ENCODE peak calls at places on chromosomes 3 and 15, in ten cellular contexts. One of them, this sample, is unnamed.

GRCh38 chr3:50155891-50156290 is 767 bp downstream of the SEMA3F start:
- DNase-seq in ovary: no peak
- DNase-seq in suprapubic skin: no peak
- DNase-seq in A549: no peak
- DNase-seq in stomach: no peak
- DNase-seq in H1: peak
- DNase-seq in IMR-90: no peak
- DNase-seq in tibial nerve: no peak
- DNase-seq in heart left ventricle: no peak
- DNase-seq in uterus: no peak
- DNase-seq in this sample: no peak

GRCh38 chr15:69390575-69390974 is 23.6 kb upstream of the KIF23 start:
- DNase-seq in ovary: no peak
- DNase-seq in suprapubic skin: no peak
- DNase-seq in A549: no peak
- DNase-seq in stomach: no peak
- DNase-seq in H1: no peak
- DNase-seq in IMR-90: peak
- DNase-seq in tibial nerve: no peak
- DNase-seq in heart left ventricle: no peak
- DNase-seq in uterus: no peak
- DNase-seq in this sample: no peak

GRCh38 chr15:21262851-21263400 is 177.4 kb downstream of the POTEB3 start:
- DNase-seq in ovary: no peak
- DNase-seq in suprapubic skin: no peak
- DNase-seq in A549: peak
- DNase-seq in stomach: no peak
- DNase-seq in H1: no peak
- DNase-seq in IMR-90: no peak
- DNase-seq in tibial nerve: no peak
- DNase-seq in heart left ventricle: no peak
- DNase-seq in uterus: no peak
- DNase-seq in this sample: no peak

GRCh38 chr3:169871129-169871886 is 1.6 kb upstream of the LRRC31 start:
- DNase-seq in ovary: no peak
- DNase-seq in suprapubic skin: no peak
- DNase-seq in A549: no peak
- DNase-seq in stomach: peak
- DNase-seq in H1: no peak
- DNase-seq in IMR-90: no peak
- DNase-seq in tibial nerve: no peak
- DNase-seq in heart left ventricle: no peak
- DNase-seq in uterus: no peak
- DNase-seq in this sample: no peak

GRCh38 chr3:109275702-109276293 is 40.5 kb downstream of the DPPA2 start:
- DNase-seq in ovary: no peak
- DNase-seq in suprapubic skin: no peak
- DNase-seq in A549: peak
- DNase-seq in stomach: peak
- DNase-seq in H1: peak
- DNase-seq in IMR-90: peak
- DNase-seq in tibial nerve: no peak
- DNase-seq in heart left ventricle: no peak
- DNase-seq in uterus: no peak
- DNase-seq in this sample: no peak

GRCh38 chr3:99396651-99397050 is 241.7 kb upstream of the COL8A1 start:
- DNase-seq in ovary: no peak
- DNase-seq in suprapubic skin: no peak
- DNase-seq in A549: no peak
- DNase-seq in stomach: no peak
- DNase-seq in H1: no peak
- DNase-seq in IMR-90: no peak
- DNase-seq in tibial nerve: no peak
- DNase-seq in heart left ventricle: no peak
- DNase-seq in uterus: no peak
- DNase-seq in this sample: no peak

GRCh38 chr3:150394606-150395005 is 13.5 kb upstream of the TSC22D2 start:
- DNase-seq in ovary: no peak
- DNase-seq in suprapubic skin: no peak
- DNase-seq in A549: no peak
- DNase-seq in stomach: no peak
- DNase-seq in H1: no peak
- DNase-seq in IMR-90: no peak
- DNase-seq in tibial nerve: no peak
- DNase-seq in heart left ventricle: no peak
- DNase-seq in uterus: no peak
- DNase-seq in this sample: no peak

GRCh38 chr3:124772081-124772831 is 42.0 kb downstream of the UMPS start:
- DNase-seq in ovary: no peak
- DNase-seq in suprapubic skin: no peak
- DNase-seq in A549: peak
- DNase-seq in stomach: no peak
- DNase-seq in H1: no peak
- DNase-seq in IMR-90: peak
- DNase-seq in tibial nerve: no peak
- DNase-seq in heart left ventricle: peak
- DNase-seq in uterus: peak
- DNase-seq in this sample: no peak

GRCh38 chr15:65059369-65059750 is 8.4 kb downstream of the RASL12 start:
- DNase-seq in ovary: no peak
- DNase-seq in suprapubic skin: peak
- DNase-seq in A549: no peak
- DNase-seq in stomach: no peak
- DNase-seq in H1: no peak
- DNase-seq in IMR-90: no peak
- DNase-seq in tibial nerve: no peak
- DNase-seq in heart left ventricle: no peak
- DNase-seq in uterus: no peak
- DNase-seq in this sample: no peak

GRCh38 chr15:65060641-65061397 is 7.0 kb downstream of the RASL12 start:
- DNase-seq in ovary: no peak
- DNase-seq in suprapubic skin: peak
- DNase-seq in A549: no peak
- DNase-seq in stomach: no peak
- DNase-seq in H1: no peak
- DNase-seq in IMR-90: no peak
- DNase-seq in tibial nerve: peak
- DNase-seq in heart left ventricle: no peak
- DNase-seq in uterus: no peak
- DNase-seq in this sample: no peak

GRCh38 chr15:65059931-65060596 is 7.7 kb downstream of the RASL12 start:
- DNase-seq in ovary: no peak
- DNase-seq in suprapubic skin: peak
- DNase-seq in A549: no peak
- DNase-seq in stomach: no peak
- DNase-seq in H1: no peak
- DNase-seq in IMR-90: no peak
- DNase-seq in tibial nerve: no peak
- DNase-seq in heart left ventricle: no peak
- DNase-seq in uterus: no peak
- DNase-seq in this sample: no peak

GRCh38 chr15:65062726-65063125 is 5.1 kb downstream of the RASL12 start:
- DNase-seq in ovary: no peak
- DNase-seq in suprapubic skin: no peak
- DNase-seq in A549: no peak
- DNase-seq in stomach: no peak
- DNase-seq in H1: no peak
- DNase-seq in IMR-90: no peak
- DNase-seq in tibial nerve: no peak
- DNase-seq in heart left ventricle: no peak
- DNase-seq in uterus: no peak
- DNase-seq in this sample: no peak

GRCh38 chr15:65062061-65062460 is 5.7 kb downstream of the RASL12 start:
- DNase-seq in ovary: no peak
- DNase-seq in suprapubic skin: peak
- DNase-seq in A549: no peak
- DNase-seq in stomach: no peak
- DNase-seq in H1: no peak
- DNase-seq in IMR-90: no peak
- DNase-seq in tibial nerve: no peak
- DNase-seq in heart left ventricle: no peak
- DNase-seq in uterus: no peak
- DNase-seq in this sample: no peak
- H3K27ac ChIP-seq in ovary: no peak
- H3K27ac ChIP-seq in suprapubic skin: no peak
- H3K27ac ChIP-seq in A549: no peak
- H3K27ac ChIP-seq in stomach: no peak
- H3K27ac ChIP-seq in H1: no peak
- H3K27ac ChIP-seq in IMR-90: no peak
- H3K27ac ChIP-seq in tibial nerve: peak
- H3K27ac ChIP-seq in heart left ventricle: no peak
- H3K27ac ChIP-seq in uterus: peak
- H3K27ac ChIP-seq in this sample: peak

GRCh38 chr15:31360158-31360561 is 33.5 kb downstream of the KLF13 start:
- DNase-seq in ovary: no peak
- DNase-seq in suprapubic skin: no peak
- DNase-seq in A549: no peak
- DNase-seq in stomach: no peak
- DNase-seq in H1: no peak
- DNase-seq in IMR-90: no peak
- DNase-seq in tibial nerve: no peak
- DNase-seq in heart left ventricle: no peak
- DNase-seq in uterus: no peak
- DNase-seq in this sample: no peak

GRCh38 chr15:31362121-31362520 is 35.5 kb downstream of the KLF13 start:
- DNase-seq in ovary: no peak
- DNase-seq in suprapubic skin: no peak
- DNase-seq in A549: no peak
- DNase-seq in stomach: no peak
- DNase-seq in H1: no peak
- DNase-seq in IMR-90: no peak
- DNase-seq in tibial nerve: no peak
- DNase-seq in heart left ventricle: no peak
- DNase-seq in uterus: no peak
- DNase-seq in this sample: no peak

GRCh38 chr15:31359722-31360111 is 33.1 kb downstream of the KLF13 start:
- DNase-seq in ovary: no peak
- DNase-seq in suprapubic skin: no peak
- DNase-seq in A549: no peak
- DNase-seq in stomach: no peak
- DNase-seq in H1: no peak
- DNase-seq in IMR-90: no peak
- DNase-seq in tibial nerve: no peak
- DNase-seq in heart left ventricle: no peak
- DNase-seq in uterus: no peak
- DNase-seq in this sample: no peak

GRCh38 chr15:31361764-31362120 is 35.1 kb downstream of the KLF13 start:
- DNase-seq in ovary: no peak
- DNase-seq in suprapubic skin: no peak
- DNase-seq in A549: peak
- DNase-seq in stomach: no peak
- DNase-seq in H1: no peak
- DNase-seq in IMR-90: no peak
- DNase-seq in tibial nerve: no peak
- DNase-seq in heart left ventricle: no peak
- DNase-seq in uterus: no peak
- DNase-seq in this sample: no peak

DNA sequence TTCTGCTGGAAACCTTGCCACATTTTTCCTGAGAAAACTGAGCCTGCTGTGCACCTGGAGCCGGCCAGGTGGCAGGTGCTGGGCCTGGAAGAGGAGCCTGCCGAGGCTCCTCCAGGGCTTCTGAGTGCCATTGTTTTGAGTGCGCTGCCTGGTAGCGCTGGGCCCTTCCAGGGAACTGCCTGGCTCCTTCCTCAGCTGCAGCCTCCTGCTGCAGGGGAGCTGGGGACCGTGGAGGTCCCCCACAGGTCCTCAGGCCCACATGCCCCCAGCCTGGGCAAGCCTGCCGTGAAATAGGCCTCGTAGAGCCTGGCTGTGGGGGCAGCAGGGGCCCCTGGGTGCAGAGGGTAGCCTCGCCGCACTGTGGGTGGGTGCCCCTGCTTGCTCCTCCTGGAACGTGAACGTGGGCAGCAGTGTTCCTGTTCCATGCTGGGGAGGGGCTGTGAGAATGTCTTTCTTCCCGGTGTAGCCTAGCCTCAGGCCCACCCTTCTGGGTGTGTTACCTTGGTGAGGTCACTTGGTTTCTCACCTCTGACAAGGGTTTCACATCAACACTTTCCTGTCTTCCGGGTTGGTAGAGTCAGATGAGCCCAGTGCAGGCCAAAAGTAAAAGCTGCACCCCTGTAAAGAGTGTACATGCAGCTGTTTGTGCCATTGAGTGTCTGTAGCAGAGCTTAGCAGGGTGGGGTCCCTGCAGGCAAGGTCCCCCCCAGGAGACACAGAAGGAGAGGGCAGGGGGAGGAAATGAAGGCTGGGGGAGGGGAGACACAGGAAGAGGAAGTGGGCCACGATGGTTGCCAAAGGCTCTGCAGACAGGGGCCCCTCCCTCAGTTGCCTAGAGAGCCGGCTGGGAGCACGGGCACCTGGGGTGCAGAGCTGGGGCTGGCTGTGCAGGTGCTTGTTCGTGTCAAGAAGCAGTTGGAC is 34.5 kb downstream of the KLF13 start:
- DNase-seq in ovary: no peak
- DNase-seq in suprapubic skin: peak
- DNase-seq in A549: no peak
- DNase-seq in stomach: peak
- DNase-seq in H1: no peak
- DNase-seq in IMR-90: no peak
- DNase-seq in tibial nerve: no peak
- DNase-seq in heart left ventricle: peak
- DNase-seq in uterus: no peak
- DNase-seq in this sample: peak
- TF ChIP-seq POLR2A in ovary: no peak
- TF ChIP-seq POLR2A in suprapubic skin: no peak
- TF ChIP-seq POLR2A in A549: no peak
- TF ChIP-seq POLR2A in stomach: no peak
- TF ChIP-seq POLR2A in H1: no peak
- TF ChIP-seq POLR2A in IMR-90: no peak
- TF ChIP-seq POLR2A in tibial nerve: no peak
- TF ChIP-seq POLR2A in heart left ventricle: no peak
- TF ChIP-seq POLR2A in uterus: no peak
- TF ChIP-seq POLR2A in this sample: peak

GRCh38 chr3:102473648-102474047 is 38.8 kb downstream of the ZPLD1 start:
- DNase-seq in ovary: no peak
- DNase-seq in suprapubic skin: no peak
- DNase-seq in A549: no peak
- DNase-seq in stomach: no peak
- DNase-seq in H1: no peak
- DNase-seq in IMR-90: no peak
- DNase-seq in tibial nerve: no peak
- DNase-seq in heart left ventricle: no peak
- DNase-seq in uterus: no peak
- DNase-seq in this sample: no peak

GRCh38 chr3:102466001-102466400 is 31.2 kb downstream of the ZPLD1 start:
- DNase-seq in ovary: no peak
- DNase-seq in suprapubic skin: no peak
- DNase-seq in A549: no peak
- DNase-seq in stomach: no peak
- DNase-seq in H1: no peak
- DNase-seq in IMR-90: no peak
- DNase-seq in tibial nerve: no peak
- DNase-seq in heart left ventricle: no peak
- DNase-seq in uterus: no peak
- DNase-seq in this sample: no peak

GRCh38 chr3:102474207-102474606 is 39.4 kb downstream of the ZPLD1 start:
- DNase-seq in ovary: no peak
- DNase-seq in suprapubic skin: no peak
- DNase-seq in A549: no peak
- DNase-seq in stomach: no peak
- DNase-seq in H1: no peak
- DNase-seq in IMR-90: no peak
- DNase-seq in tibial nerve: no peak
- DNase-seq in heart left ventricle: no peak
- DNase-seq in uterus: no peak
- DNase-seq in this sample: no peak

GRCh38 chr3:102471491-102471890 is 36.7 kb downstream of the ZPLD1 start:
- DNase-seq in ovary: no peak
- DNase-seq in suprapubic skin: no peak
- DNase-seq in A549: no peak
- DNase-seq in stomach: no peak
- DNase-seq in H1: no peak
- DNase-seq in IMR-90: no peak
- DNase-seq in tibial nerve: no peak
- DNase-seq in heart left ventricle: no peak
- DNase-seq in uterus: no peak
- DNase-seq in this sample: no peak

DNA sequence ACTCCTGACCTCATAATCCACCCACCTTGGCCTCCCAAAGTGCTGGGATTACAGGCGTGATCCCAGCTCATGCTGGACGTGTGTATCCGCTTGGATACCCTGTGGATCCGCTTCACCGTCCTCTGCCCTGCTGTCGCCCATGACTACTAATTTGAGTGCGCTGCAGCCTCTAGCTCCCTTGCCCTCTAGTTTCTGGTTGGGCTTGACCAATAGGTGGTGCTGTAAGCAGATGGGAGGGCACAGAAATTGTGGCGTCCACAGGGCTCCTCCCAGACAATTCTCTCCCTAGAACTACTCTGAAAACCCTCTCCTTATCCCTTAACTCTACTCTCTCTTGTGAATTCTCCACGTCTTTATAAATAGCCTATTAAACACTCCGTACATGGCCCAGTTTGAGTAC is 36.2 kb downstream of the ZPLD1 start:
- DNase-seq in ovary: no peak
- DNase-seq in suprapubic skin: no peak
- DNase-seq in A549: no peak
- DNase-seq in stomach: no peak
- DNase-seq in H1: peak
- DNase-seq in IMR-90: no peak
- DNase-seq in tibial nerve: no peak
- DNase-seq in heart left ventricle: no peak
- DNase-seq in uterus: no peak
- DNase-seq in this sample: no peak
- TF ChIP-seq CTCF in ovary: no peak
- TF ChIP-seq CTCF in suprapubic skin: no peak
- TF ChIP-seq CTCF in A549: no peak
- TF ChIP-seq CTCF in stomach: no peak
- TF ChIP-seq CTCF in H1: peak
- TF ChIP-seq CTCF in IMR-90: no peak
- TF ChIP-seq CTCF in tibial nerve: no peak
- TF ChIP-seq CTCF in heart left ventricle: no peak
- TF ChIP-seq CTCF in uterus: no peak
- TF ChIP-seq CTCF in this sample: no peak

DNA sequence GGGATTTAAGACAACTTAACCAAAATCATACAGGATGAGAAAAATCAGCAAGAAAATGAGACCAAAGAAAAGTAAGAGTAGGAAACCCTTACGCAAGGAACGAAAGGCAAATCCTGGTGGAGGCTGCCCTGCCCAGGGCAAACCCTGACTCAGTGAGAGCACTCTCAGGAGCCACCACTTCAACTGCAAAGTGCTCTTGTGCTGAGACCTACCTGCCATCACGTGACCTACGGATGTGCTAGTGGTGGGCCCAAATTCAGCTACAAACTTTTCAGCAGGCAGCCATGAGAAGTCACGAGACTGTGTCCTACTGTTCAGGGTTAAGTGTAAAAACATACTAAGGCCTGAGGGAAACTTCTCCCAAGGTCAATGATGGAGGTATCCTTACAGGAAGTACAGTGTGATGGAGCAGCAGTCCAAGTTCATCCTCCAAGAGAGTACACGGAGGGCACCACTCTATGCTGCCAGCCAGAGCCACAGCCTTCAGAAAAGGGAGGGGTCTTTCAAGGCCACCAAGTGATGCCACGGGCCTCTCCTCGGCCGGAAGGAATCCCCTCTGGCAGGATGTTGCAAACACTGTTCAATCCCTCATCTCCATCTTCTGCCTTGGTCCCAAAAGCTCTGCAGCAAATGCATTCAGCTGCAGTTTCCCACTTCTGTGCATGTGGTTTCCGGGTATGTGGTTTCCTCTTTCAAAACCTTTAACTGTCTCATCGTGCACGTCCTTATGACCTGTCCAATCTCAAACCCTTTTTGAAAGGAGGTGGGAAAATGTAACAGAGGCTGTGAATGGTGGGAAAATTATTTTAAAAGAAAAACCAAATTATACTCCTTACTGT is 9.5 kb downstream of the CHSY1 start:
- DNase-seq in ovary: no peak
- DNase-seq in suprapubic skin: no peak
- DNase-seq in A549: no peak
- DNase-seq in stomach: no peak
- DNase-seq in H1: no peak
- DNase-seq in IMR-90: peak
- DNase-seq in tibial nerve: no peak
- DNase-seq in heart left ventricle: no peak
- DNase-seq in uterus: no peak
- DNase-seq in this sample: no peak
- H3K27ac ChIP-seq in ovary: no peak
- H3K27ac ChIP-seq in suprapubic skin: peak
- H3K27ac ChIP-seq in A549: no peak
- H3K27ac ChIP-seq in stomach: peak
- H3K27ac ChIP-seq in H1: no peak
- H3K27ac ChIP-seq in IMR-90: peak
- H3K27ac ChIP-seq in tibial nerve: peak
- H3K27ac ChIP-seq in heart left ventricle: peak
- H3K27ac ChIP-seq in uterus: peak
- H3K27ac ChIP-seq in this sample: peak